ENCODE peak calls at places on chromosomes 1 and 21, in seven cellular contexts. One of them, this sample, is unnamed. For H3K4me1 and H3K36me3, the result is how much of the 10 kb centered on the place peaks cover.

GRCh38 chr1:155051777-155052398 is 772 bp downstream of the ADAM15 start:
- DNase-seq in thyroid gland: peak
- DNase-seq in GM23248: peak
- DNase-seq in mammary epithelial cell: peak
- DNase-seq in GM23338: peak
- DNase-seq in keratinocyte: no peak
- DNase-seq in heart right ventricle: peak
- DNase-seq in this sample: peak

GRCh38 chr1:202656951-202657646 is 53.2 kb downstream of the SYT2 start:
- DNase-seq in thyroid gland: no peak
- DNase-seq in GM23248: peak
- DNase-seq in mammary epithelial cell: no peak
- DNase-seq in GM23338: peak
- DNase-seq in keratinocyte: peak
- DNase-seq in heart right ventricle: no peak
- DNase-seq in this sample: peak

GRCh38 chr1:16392740-16393139 is 25.7 kb downstream of the SZRD1 start:
- DNase-seq in thyroid gland: no peak
- DNase-seq in GM23248: peak
- DNase-seq in mammary epithelial cell: no peak
- DNase-seq in GM23338: no peak
- DNase-seq in keratinocyte: no peak
- DNase-seq in heart right ventricle: no peak
- DNase-seq in this sample: peak

GRCh38 chr1:15128520-15129313 is 24.8 kb upstream of the TMEM51 start:
- DNase-seq in thyroid gland: peak
- DNase-seq in GM23248: peak
- DNase-seq in mammary epithelial cell: peak
- DNase-seq in GM23338: peak
- DNase-seq in keratinocyte: no peak
- DNase-seq in heart right ventricle: peak
- DNase-seq in this sample: peak

GRCh38 chr1:30727796-30728195 is 4.4 kb upstream of the MATN1 start:
- DNase-seq in thyroid gland: no peak
- DNase-seq in GM23248: peak
- DNase-seq in mammary epithelial cell: no peak
- DNase-seq in GM23338: no peak
- DNase-seq in keratinocyte: no peak
- DNase-seq in heart right ventricle: no peak
- DNase-seq in this sample: peak

GRCh38 chr1:52032785-52033131 is 852 bp downstream of the KTI12 start:
- DNase-seq in thyroid gland: peak
- DNase-seq in GM23248: peak
- DNase-seq in mammary epithelial cell: no peak
- DNase-seq in GM23338: peak
- DNase-seq in keratinocyte: no peak
- DNase-seq in heart right ventricle: peak
- DNase-seq in this sample: peak

GRCh38 chr21:35850029-35850428 is 210.3 kb downstream of the SETD4 start:
- DNase-seq in thyroid gland: no peak
- DNase-seq in GM23248: peak
- DNase-seq in mammary epithelial cell: peak
- DNase-seq in GM23338: no peak
- DNase-seq in keratinocyte: no peak
- DNase-seq in heart right ventricle: no peak
- DNase-seq in this sample: peak

GRCh38 chr1:19352839-19353238 is 40.7 kb downstream of the SLC66A1 start:
- DNase-seq in thyroid gland: no peak
- DNase-seq in GM23248: no peak
- DNase-seq in mammary epithelial cell: no peak
- DNase-seq in GM23338: no peak
- DNase-seq in keratinocyte: no peak
- DNase-seq in heart right ventricle: no peak
- DNase-seq in this sample: no peak

GRCh38 chr1:8407652-8408051 is 89.7 kb downstream of the SLC45A1 start:
- DNase-seq in thyroid gland: no peak
- DNase-seq in GM23248: no peak
- DNase-seq in mammary epithelial cell: no peak
- DNase-seq in GM23338: no peak
- DNase-seq in keratinocyte: no peak
- DNase-seq in heart right ventricle: no peak
- DNase-seq in this sample: no peak

GRCh38 chr1:77776007-77776725 is 3.3 kb upstream of the MIGA1 start:
- DNase-seq in thyroid gland: no peak
- DNase-seq in GM23248: no peak
- DNase-seq in mammary epithelial cell: no peak
- DNase-seq in GM23338: no peak
- DNase-seq in keratinocyte: no peak
- DNase-seq in heart right ventricle: no peak
- DNase-seq in this sample: no peak

GRCh38 chr1:24155011-24155782 is 12.3 kb upstream of the IL22RA1 start:
- DNase-seq in thyroid gland: peak
- DNase-seq in GM23248: peak
- DNase-seq in mammary epithelial cell: peak
- DNase-seq in GM23338: peak
- DNase-seq in keratinocyte: no peak
- DNase-seq in heart right ventricle: no peak
- DNase-seq in this sample: no peak

GRCh38 chr1:185825556-185825955 is 91.4 kb downstream of the HMCN1 start:
- DNase-seq in thyroid gland: no peak
- DNase-seq in GM23248: peak
- DNase-seq in mammary epithelial cell: no peak
- DNase-seq in GM23338: no peak
- DNase-seq in keratinocyte: no peak
- DNase-seq in heart right ventricle: no peak
- DNase-seq in this sample: peak

GRCh38 chr21:33751120-33751519 is 108.8 kb downstream of the ITSN1 start:
- DNase-seq in thyroid gland: no peak
- DNase-seq in GM23248: peak
- DNase-seq in mammary epithelial cell: no peak
- DNase-seq in GM23338: no peak
- DNase-seq in keratinocyte: no peak
- DNase-seq in heart right ventricle: no peak
- DNase-seq in this sample: peak

GRCh38 chr1:70685300-70686286 is 274.5 kb downstream of the CTH start:
- DNase-seq in thyroid gland: peak
- DNase-seq in GM23248: peak
- DNase-seq in mammary epithelial cell: peak
- DNase-seq in GM23338: peak
- DNase-seq in keratinocyte: peak
- DNase-seq in heart right ventricle: peak
- DNase-seq in this sample: peak

GRCh38 chr1:91582431-91582921 is 81.8 kb downstream of the CDC7 start:
- DNase-seq in thyroid gland: no peak
- DNase-seq in GM23248: peak
- DNase-seq in mammary epithelial cell: peak
- DNase-seq in GM23338: no peak
- DNase-seq in keratinocyte: peak
- DNase-seq in heart right ventricle: no peak
- DNase-seq in this sample: peak

GRCh38 chr1:47688631-47689296 is 250.9 kb downstream of the FOXD2 start:
- DNase-seq in thyroid gland: no peak
- DNase-seq in GM23248: no peak
- DNase-seq in mammary epithelial cell: no peak
- DNase-seq in GM23338: no peak
- DNase-seq in keratinocyte: no peak
- DNase-seq in heart right ventricle: no peak
- DNase-seq in this sample: no peak

GRCh38 chr1:200367841-200368534 is 41.8 kb downstream of the ZNF281 start:
- DNase-seq in thyroid gland: no peak
- DNase-seq in GM23248: peak
- DNase-seq in mammary epithelial cell: no peak
- DNase-seq in GM23338: no peak
- DNase-seq in keratinocyte: no peak
- DNase-seq in heart right ventricle: no peak
- DNase-seq in this sample: peak

GRCh38 chr1:204338359-204338758 is 21.4 kb downstream of the PLEKHA6 start:
- DNase-seq in thyroid gland: no peak
- DNase-seq in GM23248: no peak
- DNase-seq in mammary epithelial cell: no peak
- DNase-seq in GM23338: no peak
- DNase-seq in keratinocyte: no peak
- DNase-seq in heart right ventricle: no peak
- DNase-seq in this sample: no peak

GRCh38 chr1:209652121-209652742 is at the start of gene LAMB3:
- DNase-seq in thyroid gland: no peak
- DNase-seq in GM23248: no peak
- DNase-seq in mammary epithelial cell: peak
- DNase-seq in GM23338: no peak
- DNase-seq in keratinocyte: peak
- DNase-seq in heart right ventricle: no peak
- DNase-seq in this sample: no peak

GRCh38 chr21:34612056-34612455 is 2.9 kb downstream of the RCAN1 start:
- DNase-seq in thyroid gland: no peak
- DNase-seq in GM23248: no peak
- DNase-seq in mammary epithelial cell: no peak
- DNase-seq in GM23338: no peak
- DNase-seq in keratinocyte: no peak
- DNase-seq in heart right ventricle: no peak
- DNase-seq in this sample: no peak

GRCh38 chr1:166166701-166167394 is at the start of gene FAM78B:
- DNase-seq in thyroid gland: peak
- DNase-seq in GM23248: peak
- DNase-seq in mammary epithelial cell: peak
- DNase-seq in GM23338: peak
- DNase-seq in keratinocyte: no peak
- DNase-seq in heart right ventricle: peak
- DNase-seq in this sample: peak
- H3K4me1 ChIP-seq in thyroid gland: under half
- H3K4me1 ChIP-seq in GM23248: under half
- H3K4me1 ChIP-seq in mammary epithelial cell: under half
- H3K4me1 ChIP-seq in GM23338: under half
- H3K4me1 ChIP-seq in keratinocyte: under half
- H3K4me1 ChIP-seq in heart right ventricle: under half
- H3K4me1 ChIP-seq in this sample: under half

GRCh38 chr1:227757781-227758180 is 22.5 kb downstream of the SNAP47 start:
- DNase-seq in thyroid gland: no peak
- DNase-seq in GM23248: no peak
- DNase-seq in mammary epithelial cell: no peak
- DNase-seq in GM23338: no peak
- DNase-seq in keratinocyte: no peak
- DNase-seq in heart right ventricle: no peak
- DNase-seq in this sample: peak

GRCh38 chr1:227761621-227762230 is 26.5 kb downstream of the SNAP47 start:
- DNase-seq in thyroid gland: no peak
- DNase-seq in GM23248: no peak
- DNase-seq in mammary epithelial cell: no peak
- DNase-seq in GM23338: no peak
- DNase-seq in keratinocyte: no peak
- DNase-seq in heart right ventricle: no peak
- DNase-seq in this sample: no peak

GRCh38 chr1:227758366-227758765 is 23.1 kb downstream of the SNAP47 start:
- DNase-seq in thyroid gland: no peak
- DNase-seq in GM23248: no peak
- DNase-seq in mammary epithelial cell: no peak
- DNase-seq in GM23338: no peak
- DNase-seq in keratinocyte: no peak
- DNase-seq in heart right ventricle: no peak
- DNase-seq in this sample: no peak

GRCh38 chr1:227760377-227760776 is 25.1 kb downstream of the SNAP47 start:
- DNase-seq in thyroid gland: no peak
- DNase-seq in GM23248: no peak
- DNase-seq in mammary epithelial cell: no peak
- DNase-seq in GM23338: no peak
- DNase-seq in keratinocyte: no peak
- DNase-seq in heart right ventricle: no peak
- DNase-seq in this sample: no peak

DNA sequence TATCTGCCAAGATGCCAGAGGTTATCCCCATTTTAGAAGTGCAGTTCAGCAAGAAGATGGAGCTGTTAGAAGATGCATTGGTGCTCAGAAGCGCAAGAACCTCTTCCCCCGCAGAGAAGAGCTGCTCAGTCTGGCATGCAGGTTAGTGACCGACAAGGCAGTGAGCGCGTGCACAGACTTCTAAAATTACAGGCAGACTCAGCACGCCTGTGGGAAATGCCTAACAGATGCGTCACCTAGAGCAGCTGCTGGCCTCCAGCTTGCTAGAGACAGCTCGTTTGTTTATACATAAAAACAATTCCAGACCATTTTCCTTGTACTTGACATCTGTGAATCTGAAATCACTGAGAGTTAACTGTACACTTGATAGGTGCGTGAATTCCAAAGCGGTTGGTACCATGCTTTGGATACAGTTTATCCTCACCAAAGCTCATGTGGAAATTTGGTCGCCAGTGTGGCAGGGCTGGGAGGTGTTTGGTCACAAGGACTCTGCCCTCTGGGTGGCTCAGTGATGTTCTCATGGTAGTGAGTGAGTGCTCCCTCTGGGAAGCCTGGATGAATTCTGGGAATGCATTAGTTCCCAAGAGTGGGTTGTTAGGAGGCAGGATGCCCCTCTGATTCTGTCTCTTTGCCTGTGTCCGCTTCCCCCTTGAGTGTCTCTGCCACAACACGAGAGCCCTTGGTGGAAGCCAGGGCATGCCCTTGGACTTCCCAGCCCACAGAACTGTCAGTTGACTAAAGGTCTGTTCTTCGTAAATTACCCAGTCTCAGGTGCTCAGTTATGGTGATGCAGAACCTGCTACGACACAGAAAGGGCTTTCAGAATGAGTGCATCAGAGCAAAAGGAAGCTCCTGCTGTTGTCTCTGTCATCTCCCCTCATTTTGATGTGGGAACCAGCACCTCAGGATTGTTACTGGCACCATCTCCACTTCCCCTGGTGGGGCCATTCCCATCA is 24.4 kb downstream of the SNAP47 start:
- DNase-seq in thyroid gland: no peak
- DNase-seq in GM23248: peak
- DNase-seq in mammary epithelial cell: peak
- DNase-seq in GM23338: no peak
- DNase-seq in keratinocyte: no peak
- DNase-seq in heart right ventricle: peak
- DNase-seq in this sample: peak
- H3K36me3 ChIP-seq in thyroid gland: under half
- H3K36me3 ChIP-seq in GM23248: under half
- H3K36me3 ChIP-seq in mammary epithelial cell: under half
- H3K36me3 ChIP-seq in GM23338: under half
- H3K36me3 ChIP-seq in keratinocyte: under half
- H3K36me3 ChIP-seq in heart right ventricle: under half
- H3K36me3 ChIP-seq in this sample: under half

GRCh38 chr1:172401907-172402306 is 18.6 kb upstream of the C1orf105 start:
- DNase-seq in thyroid gland: no peak
- DNase-seq in GM23248: no peak
- DNase-seq in mammary epithelial cell: no peak
- DNase-seq in GM23338: peak
- DNase-seq in keratinocyte: no peak
- DNase-seq in heart right ventricle: no peak
- DNase-seq in this sample: no peak
- H3K4me1 ChIP-seq in thyroid gland: under half
- H3K4me1 ChIP-seq in GM23248: half or more
- H3K4me1 ChIP-seq in mammary epithelial cell: under half
- H3K4me1 ChIP-seq in GM23338: under half
- H3K4me1 ChIP-seq in keratinocyte: under half
- H3K4me1 ChIP-seq in heart right ventricle: under half
- H3K4me1 ChIP-seq in this sample: under half

DNA sequence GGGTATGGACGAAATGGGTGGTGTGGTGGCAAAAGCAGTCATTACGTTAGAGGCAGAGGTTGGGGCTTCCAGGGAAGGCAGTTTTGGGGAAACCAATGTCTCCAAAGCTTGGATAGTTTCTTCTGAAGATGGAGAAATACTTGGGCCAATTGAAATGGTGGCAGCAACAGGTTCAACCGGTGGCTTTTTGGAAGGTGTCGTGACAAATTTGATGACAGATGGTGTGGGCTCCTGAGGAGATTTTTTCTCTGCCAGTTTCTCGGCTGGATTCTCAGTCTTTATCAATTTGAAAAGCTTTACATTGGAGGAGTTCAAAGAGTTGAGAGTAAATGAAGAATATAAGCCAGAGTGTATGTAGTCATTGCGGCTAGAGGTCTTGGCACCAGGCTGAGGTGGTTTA is 11.5 kb downstream of the ELK4 start:
- DNase-seq in thyroid gland: no peak
- DNase-seq in GM23248: no peak
- DNase-seq in mammary epithelial cell: no peak
- DNase-seq in GM23338: no peak
- DNase-seq in keratinocyte: no peak
- DNase-seq in heart right ventricle: no peak
- DNase-seq in this sample: no peak
- H3K36me3 ChIP-seq in thyroid gland: under half
- H3K36me3 ChIP-seq in GM23248: under half
- H3K36me3 ChIP-seq in mammary epithelial cell: under half
- H3K36me3 ChIP-seq in GM23338: under half
- H3K36me3 ChIP-seq in keratinocyte: under half
- H3K36me3 ChIP-seq in heart right ventricle: under half
- H3K36me3 ChIP-seq in this sample: under half

This sample was measured in fibroblast of lung.